ENCODE peak calls at places on chromosomes 5 and 9, in nine cellular contexts. One of them, this sample, is unnamed.

GRCh38 chr5:176743136-176743827 is 67.1 kb upstream of the UNC5A start:
- DNase-seq in NCI-H82: peak; percentile 49
- DNase-seq in stimulated activated CD4-positive, alpha-beta T cell treated with anti-CD3 and anti-CD28 coated beads, Interleukin-12 subunit alpha, Interleukin-12 subunit beta, amount 100 ng/mL, for 24 hours: no peak
- DNase-seq in lower lobe of right lung: no peak
- DNase-seq in HTR-8/SVneo: no peak
- DNase-seq in T47D: no peak
- DNase-seq in tibial artery: no peak
- DNase-seq in Calu3: peak; percentile 30
- DNase-seq in hepatocyte: peak; percentile 30
- DNase-seq in this sample: no peak

GRCh38 chr9:130172161-130172857 is at the start of gene NCS1:
- DNase-seq in NCI-H82: peak; percentile 79
- DNase-seq in stimulated activated CD4-positive, alpha-beta T cell treated with anti-CD3 and anti-CD28 coated beads, Interleukin-12 subunit alpha, Interleukin-12 subunit beta, amount 100 ng/mL, for 24 hours: peak; percentile 50
- DNase-seq in lower lobe of right lung: peak; percentile 75
- DNase-seq in HTR-8/SVneo: peak; percentile 76
- DNase-seq in T47D: peak; percentile 84
- DNase-seq in tibial artery: peak; percentile 91
- DNase-seq in Calu3: peak; percentile 55
- DNase-seq in hepatocyte: peak; percentile 91
- DNase-seq in this sample: peak; percentile 65

GRCh38 chr9:17962747-17963146 is 383.9 kb downstream of the SH3GL2 start:
- DNase-seq in NCI-H82: no peak
- DNase-seq in stimulated activated CD4-positive, alpha-beta T cell treated with anti-CD3 and anti-CD28 coated beads, Interleukin-12 subunit alpha, Interleukin-12 subunit beta, amount 100 ng/mL, for 24 hours: no peak
- DNase-seq in lower lobe of right lung: no peak
- DNase-seq in HTR-8/SVneo: no peak
- DNase-seq in T47D: no peak
- DNase-seq in tibial artery: no peak
- DNase-seq in Calu3: no peak
- DNase-seq in hepatocyte: no peak
- DNase-seq in this sample: no peak

GRCh38 chr5:13976867-13977479 is 32.5 kb upstream of the DNAH5 start:
- DNase-seq in NCI-H82: peak; percentile 77
- DNase-seq in stimulated activated CD4-positive, alpha-beta T cell treated with anti-CD3 and anti-CD28 coated beads, Interleukin-12 subunit alpha, Interleukin-12 subunit beta, amount 100 ng/mL, for 24 hours: no peak
- DNase-seq in lower lobe of right lung: no peak
- DNase-seq in HTR-8/SVneo: peak; percentile 92
- DNase-seq in T47D: peak; percentile 66
- DNase-seq in tibial artery: no peak
- DNase-seq in Calu3: peak; percentile 67
- DNase-seq in hepatocyte: peak; percentile 66
- DNase-seq in this sample: peak; percentile 31

GRCh38 chr9:114551750-114552685 is 35.6 kb upstream of the ATP6V1G1 start:
- DNase-seq in NCI-H82: no peak
- DNase-seq in stimulated activated CD4-positive, alpha-beta T cell treated with anti-CD3 and anti-CD28 coated beads, Interleukin-12 subunit alpha, Interleukin-12 subunit beta, amount 100 ng/mL, for 24 hours: no peak
- DNase-seq in lower lobe of right lung: no peak
- DNase-seq in HTR-8/SVneo: peak; percentile 95
- DNase-seq in T47D: peak; percentile 69
- DNase-seq in tibial artery: peak; percentile 82
- DNase-seq in Calu3: peak; percentile 79
- DNase-seq in hepatocyte: peak; percentile 94
- DNase-seq in this sample: peak; percentile 93

GRCh38 chr9:122056484-122056883 is 36.6 kb downstream of the TTLL11 start:
- DNase-seq in NCI-H82: no peak
- DNase-seq in stimulated activated CD4-positive, alpha-beta T cell treated with anti-CD3 and anti-CD28 coated beads, Interleukin-12 subunit alpha, Interleukin-12 subunit beta, amount 100 ng/mL, for 24 hours: no peak
- DNase-seq in lower lobe of right lung: no peak
- DNase-seq in HTR-8/SVneo: peak; percentile 11
- DNase-seq in T47D: peak; percentile 79
- DNase-seq in tibial artery: no peak
- DNase-seq in Calu3: peak; percentile 3
- DNase-seq in hepatocyte: peak; percentile 26
- DNase-seq in this sample: peak; percentile 31

GRCh38 chr5:96726802-96727201 is 64.6 kb downstream of the CAST start:
- DNase-seq in NCI-H82: no peak
- DNase-seq in stimulated activated CD4-positive, alpha-beta T cell treated with anti-CD3 and anti-CD28 coated beads, Interleukin-12 subunit alpha, Interleukin-12 subunit beta, amount 100 ng/mL, for 24 hours: no peak
- DNase-seq in lower lobe of right lung: no peak
- DNase-seq in HTR-8/SVneo: no peak
- DNase-seq in T47D: no peak
- DNase-seq in tibial artery: no peak
- DNase-seq in Calu3: no peak
- DNase-seq in hepatocyte: no peak
- DNase-seq in this sample: no peak

GRCh38 chr9:136155576-136155975 is 36.9 kb upstream of the TMEM250 start:
- DNase-seq in NCI-H82: no peak
- DNase-seq in stimulated activated CD4-positive, alpha-beta T cell treated with anti-CD3 and anti-CD28 coated beads, Interleukin-12 subunit alpha, Interleukin-12 subunit beta, amount 100 ng/mL, for 24 hours: no peak
- DNase-seq in lower lobe of right lung: no peak
- DNase-seq in HTR-8/SVneo: no peak
- DNase-seq in T47D: no peak
- DNase-seq in tibial artery: no peak
- DNase-seq in Calu3: no peak
- DNase-seq in hepatocyte: no peak
- DNase-seq in this sample: no peak

GRCh38 chr5:154686490-154686889 is 68.7 kb upstream of the LARP1 start:
- DNase-seq in NCI-H82: peak; percentile 3
- DNase-seq in stimulated activated CD4-positive, alpha-beta T cell treated with anti-CD3 and anti-CD28 coated beads, Interleukin-12 subunit alpha, Interleukin-12 subunit beta, amount 100 ng/mL, for 24 hours: no peak
- DNase-seq in lower lobe of right lung: no peak
- DNase-seq in HTR-8/SVneo: no peak
- DNase-seq in T47D: no peak
- DNase-seq in tibial artery: no peak
- DNase-seq in Calu3: no peak
- DNase-seq in hepatocyte: no peak
- DNase-seq in this sample: no peak

GRCh38 chr5:42745426-42745825 is 11.2 kb upstream of the CCDC152 start:
- DNase-seq in NCI-H82: peak; percentile 42
- DNase-seq in stimulated activated CD4-positive, alpha-beta T cell treated with anti-CD3 and anti-CD28 coated beads, Interleukin-12 subunit alpha, Interleukin-12 subunit beta, amount 100 ng/mL, for 24 hours: no peak
- DNase-seq in lower lobe of right lung: no peak
- DNase-seq in HTR-8/SVneo: no peak
- DNase-seq in T47D: peak; percentile 32
- DNase-seq in tibial artery: no peak
- DNase-seq in Calu3: peak; percentile 6
- DNase-seq in hepatocyte: no peak
- DNase-seq in this sample: no peak

GRCh38 chr9:129552064-129552463 is 68.8 kb downstream of the C9orf50 start:
- DNase-seq in NCI-H82: no peak
- DNase-seq in stimulated activated CD4-positive, alpha-beta T cell treated with anti-CD3 and anti-CD28 coated beads, Interleukin-12 subunit alpha, Interleukin-12 subunit beta, amount 100 ng/mL, for 24 hours: no peak
- DNase-seq in lower lobe of right lung: no peak
- DNase-seq in HTR-8/SVneo: no peak
- DNase-seq in T47D: no peak
- DNase-seq in tibial artery: no peak
- DNase-seq in Calu3: no peak
- DNase-seq in hepatocyte: no peak
- DNase-seq in this sample: no peak

GRCh38 chr9:90005388-90005787 is 400.6 kb downstream of the GADD45G start:
- DNase-seq in NCI-H82: no peak
- DNase-seq in stimulated activated CD4-positive, alpha-beta T cell treated with anti-CD3 and anti-CD28 coated beads, Interleukin-12 subunit alpha, Interleukin-12 subunit beta, amount 100 ng/mL, for 24 hours: no peak
- DNase-seq in lower lobe of right lung: no peak
- DNase-seq in HTR-8/SVneo: no peak
- DNase-seq in T47D: no peak
- DNase-seq in tibial artery: no peak
- DNase-seq in Calu3: no peak
- DNase-seq in hepatocyte: no peak
- DNase-seq in this sample: no peak

GRCh38 chr9:81585191-81585763 is 104.1 kb downstream of the TLE1 start:
- DNase-seq in NCI-H82: no peak
- DNase-seq in stimulated activated CD4-positive, alpha-beta T cell treated with anti-CD3 and anti-CD28 coated beads, Interleukin-12 subunit alpha, Interleukin-12 subunit beta, amount 100 ng/mL, for 24 hours: no peak
- DNase-seq in lower lobe of right lung: no peak
- DNase-seq in HTR-8/SVneo: no peak
- DNase-seq in T47D: no peak
- DNase-seq in tibial artery: no peak
- DNase-seq in Calu3: no peak
- DNase-seq in hepatocyte: no peak
- DNase-seq in this sample: no peak

GRCh38 chr5:141487131-141487530 is 1.8 kb upstream of the PCDHGC5 start:
- DNase-seq in NCI-H82: no peak
- DNase-seq in stimulated activated CD4-positive, alpha-beta T cell treated with anti-CD3 and anti-CD28 coated beads, Interleukin-12 subunit alpha, Interleukin-12 subunit beta, amount 100 ng/mL, for 24 hours: no peak
- DNase-seq in lower lobe of right lung: no peak
- DNase-seq in HTR-8/SVneo: no peak
- DNase-seq in T47D: no peak
- DNase-seq in tibial artery: no peak
- DNase-seq in Calu3: no peak
- DNase-seq in hepatocyte: no peak
- DNase-seq in this sample: no peak

GRCh38 chr5:124596595-124597388 is 149.6 kb downstream of the ZNF608 start:
- DNase-seq in NCI-H82: peak; percentile 3
- DNase-seq in stimulated activated CD4-positive, alpha-beta T cell treated with anti-CD3 and anti-CD28 coated beads, Interleukin-12 subunit alpha, Interleukin-12 subunit beta, amount 100 ng/mL, for 24 hours: no peak
- DNase-seq in lower lobe of right lung: no peak
- DNase-seq in HTR-8/SVneo: peak; percentile 44
- DNase-seq in T47D: peak; percentile 19
- DNase-seq in tibial artery: no peak
- DNase-seq in Calu3: peak; percentile 55
- DNase-seq in hepatocyte: peak; percentile 64
- DNase-seq in this sample: peak; percentile 48

GRCh38 chr9:110316255-110316921 is 21.3 kb downstream of the TXNDC8 start:
- DNase-seq in NCI-H82: peak; percentile 55
- DNase-seq in stimulated activated CD4-positive, alpha-beta T cell treated with anti-CD3 and anti-CD28 coated beads, Interleukin-12 subunit alpha, Interleukin-12 subunit beta, amount 100 ng/mL, for 24 hours: no peak
- DNase-seq in lower lobe of right lung: no peak
- DNase-seq in HTR-8/SVneo: no peak
- DNase-seq in T47D: no peak
- DNase-seq in tibial artery: no peak
- DNase-seq in Calu3: no peak
- DNase-seq in hepatocyte: no peak
- DNase-seq in this sample: peak; percentile 32

GRCh38 chr5:1542755-1543154 is 19.0 kb upstream of the LPCAT1 start:
- DNase-seq in NCI-H82: no peak
- DNase-seq in stimulated activated CD4-positive, alpha-beta T cell treated with anti-CD3 and anti-CD28 coated beads, Interleukin-12 subunit alpha, Interleukin-12 subunit beta, amount 100 ng/mL, for 24 hours: no peak
- DNase-seq in lower lobe of right lung: peak; percentile 84
- DNase-seq in HTR-8/SVneo: peak; percentile 56
- DNase-seq in T47D: peak; percentile 60
- DNase-seq in tibial artery: peak; percentile 76
- DNase-seq in Calu3: no peak
- DNase-seq in hepatocyte: no peak
- DNase-seq in this sample: peak; percentile 87

GRCh38 chr9:111700776-111701175 is 39.4 kb downstream of the GNG10 start:
- DNase-seq in NCI-H82: no peak
- DNase-seq in stimulated activated CD4-positive, alpha-beta T cell treated with anti-CD3 and anti-CD28 coated beads, Interleukin-12 subunit alpha, Interleukin-12 subunit beta, amount 100 ng/mL, for 24 hours: no peak
- DNase-seq in lower lobe of right lung: no peak
- DNase-seq in HTR-8/SVneo: no peak
- DNase-seq in T47D: no peak
- DNase-seq in tibial artery: no peak
- DNase-seq in Calu3: no peak
- DNase-seq in hepatocyte: peak; percentile 44
- DNase-seq in this sample: no peak

GRCh38 chr5:89232139-89232603 is 349.2 kb upstream of the MEF2C start:
- DNase-seq in NCI-H82: no peak
- DNase-seq in stimulated activated CD4-positive, alpha-beta T cell treated with anti-CD3 and anti-CD28 coated beads, Interleukin-12 subunit alpha, Interleukin-12 subunit beta, amount 100 ng/mL, for 24 hours: no peak
- DNase-seq in lower lobe of right lung: no peak
- DNase-seq in HTR-8/SVneo: no peak
- DNase-seq in T47D: no peak
- DNase-seq in tibial artery: no peak
- DNase-seq in Calu3: no peak
- DNase-seq in hepatocyte: no peak
- DNase-seq in this sample: no peak

GRCh38 chr9:128078504-128079434 is 10.7 kb downstream of the SLC25A25 start:
- DNase-seq in NCI-H82: no peak
- DNase-seq in stimulated activated CD4-positive, alpha-beta T cell treated with anti-CD3 and anti-CD28 coated beads, Interleukin-12 subunit alpha, Interleukin-12 subunit beta, amount 100 ng/mL, for 24 hours: no peak
- DNase-seq in lower lobe of right lung: no peak
- DNase-seq in HTR-8/SVneo: no peak
- DNase-seq in T47D: peak; percentile 33
- DNase-seq in tibial artery: no peak
- DNase-seq in Calu3: peak; percentile 63
- DNase-seq in hepatocyte: peak; percentile 79
- DNase-seq in this sample: peak; percentile 73

GRCh38 chr9:31821583-31821982 is 562.9 kb upstream of the ACO1 start:
- DNase-seq in NCI-H82: no peak
- DNase-seq in stimulated activated CD4-positive, alpha-beta T cell treated with anti-CD3 and anti-CD28 coated beads, Interleukin-12 subunit alpha, Interleukin-12 subunit beta, amount 100 ng/mL, for 24 hours: no peak
- DNase-seq in lower lobe of right lung: no peak
- DNase-seq in HTR-8/SVneo: no peak
- DNase-seq in T47D: no peak
- DNase-seq in tibial artery: no peak
- DNase-seq in Calu3: no peak
- DNase-seq in hepatocyte: no peak
- DNase-seq in this sample: no peak

GRCh38 chr9:116275418-116276295 is 122.1 kb downstream of the PAPPA start:
- DNase-seq in NCI-H82: no peak
- DNase-seq in stimulated activated CD4-positive, alpha-beta T cell treated with anti-CD3 and anti-CD28 coated beads, Interleukin-12 subunit alpha, Interleukin-12 subunit beta, amount 100 ng/mL, for 24 hours: no peak
- DNase-seq in lower lobe of right lung: no peak
- DNase-seq in HTR-8/SVneo: no peak
- DNase-seq in T47D: no peak
- DNase-seq in tibial artery: no peak
- DNase-seq in Calu3: no peak
- DNase-seq in hepatocyte: no peak
- DNase-seq in this sample: no peak

GRCh38 chr5:174625591-174626365 is 98.6 kb upstream of the MSX2 start:
- DNase-seq in NCI-H82: peak; percentile 15
- DNase-seq in stimulated activated CD4-positive, alpha-beta T cell treated with anti-CD3 and anti-CD28 coated beads, Interleukin-12 subunit alpha, Interleukin-12 subunit beta, amount 100 ng/mL, for 24 hours: no peak
- DNase-seq in lower lobe of right lung: no peak
- DNase-seq in HTR-8/SVneo: no peak
- DNase-seq in T47D: no peak
- DNase-seq in tibial artery: no peak
- DNase-seq in Calu3: no peak
- DNase-seq in hepatocyte: no peak
- DNase-seq in this sample: peak; percentile 38

GRCh38 chr5:55151923-55152842 is 7.8 kb upstream of the GPX8 start:
- DNase-seq in NCI-H82: no peak
- DNase-seq in stimulated activated CD4-positive, alpha-beta T cell treated with anti-CD3 and anti-CD28 coated beads, Interleukin-12 subunit alpha, Interleukin-12 subunit beta, amount 100 ng/mL, for 24 hours: no peak
- DNase-seq in lower lobe of right lung: no peak
- DNase-seq in HTR-8/SVneo: no peak
- DNase-seq in T47D: no peak
- DNase-seq in tibial artery: no peak
- DNase-seq in Calu3: no peak
- DNase-seq in hepatocyte: no peak
- DNase-seq in this sample: no peak

GRCh38 chr5:121296357-121296756 is 555.3 kb upstream of the FTMT start:
- DNase-seq in NCI-H82: no peak
- DNase-seq in stimulated activated CD4-positive, alpha-beta T cell treated with anti-CD3 and anti-CD28 coated beads, Interleukin-12 subunit alpha, Interleukin-12 subunit beta, amount 100 ng/mL, for 24 hours: no peak
- DNase-seq in lower lobe of right lung: no peak
- DNase-seq in HTR-8/SVneo: no peak
- DNase-seq in T47D: no peak
- DNase-seq in tibial artery: no peak
- DNase-seq in Calu3: no peak
- DNase-seq in hepatocyte: no peak
- DNase-seq in this sample: no peak

GRCh38 chr5:55997742-55998351 is 3.1 kb upstream of the IL6ST start:
- DNase-seq in NCI-H82: no peak
- DNase-seq in stimulated activated CD4-positive, alpha-beta T cell treated with anti-CD3 and anti-CD28 coated beads, Interleukin-12 subunit alpha, Interleukin-12 subunit beta, amount 100 ng/mL, for 24 hours: no peak
- DNase-seq in lower lobe of right lung: no peak
- DNase-seq in HTR-8/SVneo: no peak
- DNase-seq in T47D: no peak
- DNase-seq in tibial artery: no peak
- DNase-seq in Calu3: no peak
- DNase-seq in hepatocyte: peak; percentile 28
- DNase-seq in this sample: peak; percentile 12

GRCh38 chr5:31531543-31531887 is 378 bp downstream of the DROSHA start:
- DNase-seq in NCI-H82: peak; percentile 26
- DNase-seq in stimulated activated CD4-positive, alpha-beta T cell treated with anti-CD3 and anti-CD28 coated beads, Interleukin-12 subunit alpha, Interleukin-12 subunit beta, amount 100 ng/mL, for 24 hours: peak; percentile 4
- DNase-seq in lower lobe of right lung: peak; percentile 53
- DNase-seq in HTR-8/SVneo: peak; percentile 20
- DNase-seq in T47D: peak; percentile 28
- DNase-seq in tibial artery: no peak
- DNase-seq in Calu3: peak; percentile 24
- DNase-seq in hepatocyte: peak; percentile 64
- DNase-seq in this sample: no peak

GRCh38 chr5:180133971-180134508 is 62.5 kb upstream of the RNF130 start:
- DNase-seq in NCI-H82: no peak
- DNase-seq in stimulated activated CD4-positive, alpha-beta T cell treated with anti-CD3 and anti-CD28 coated beads, Interleukin-12 subunit alpha, Interleukin-12 subunit beta, amount 100 ng/mL, for 24 hours: no peak
- DNase-seq in lower lobe of right lung: peak; percentile 39
- DNase-seq in HTR-8/SVneo: no peak
- DNase-seq in T47D: no peak
- DNase-seq in tibial artery: peak; percentile 56
- DNase-seq in Calu3: no peak
- DNase-seq in hepatocyte: no peak
- DNase-seq in this sample: no peak

GRCh38 chr9:76472925-76473324 is 13.9 kb downstream of the GCNT1 start:
- DNase-seq in NCI-H82: no peak
- DNase-seq in stimulated activated CD4-positive, alpha-beta T cell treated with anti-CD3 and anti-CD28 coated beads, Interleukin-12 subunit alpha, Interleukin-12 subunit beta, amount 100 ng/mL, for 24 hours: no peak
- DNase-seq in lower lobe of right lung: no peak
- DNase-seq in HTR-8/SVneo: no peak
- DNase-seq in T47D: no peak
- DNase-seq in tibial artery: no peak
- DNase-seq in Calu3: no peak
- DNase-seq in hepatocyte: peak; percentile 34
- DNase-seq in this sample: no peak

GRCh38 chr9:8855046-8855445 is 1055.5 kb upstream of the DMAC1 start:
- DNase-seq in NCI-H82: peak; percentile 62
- DNase-seq in stimulated activated CD4-positive, alpha-beta T cell treated with anti-CD3 and anti-CD28 coated beads, Interleukin-12 subunit alpha, Interleukin-12 subunit beta, amount 100 ng/mL, for 24 hours: no peak
- DNase-seq in lower lobe of right lung: no peak
- DNase-seq in HTR-8/SVneo: no peak
- DNase-seq in T47D: peak; percentile 2
- DNase-seq in tibial artery: no peak
- DNase-seq in Calu3: no peak
- DNase-seq in hepatocyte: peak; percentile 43
- DNase-seq in this sample: no peak

GRCh38 chr9:111429175-111429574 is 55.0 kb downstream of the ECPAS start:
- DNase-seq in NCI-H82: no peak
- DNase-seq in stimulated activated CD4-positive, alpha-beta T cell treated with anti-CD3 and anti-CD28 coated beads, Interleukin-12 subunit alpha, Interleukin-12 subunit beta, amount 100 ng/mL, for 24 hours: no peak
- DNase-seq in lower lobe of right lung: no peak
- DNase-seq in HTR-8/SVneo: no peak
- DNase-seq in T47D: no peak
- DNase-seq in tibial artery: no peak
- DNase-seq in Calu3: no peak
- DNase-seq in hepatocyte: no peak
- DNase-seq in this sample: no peak